ENCODE peak calls at places on chromosomes 6 and 20, in eight cellular contexts. R is neural progenitor cell, L is stromal cell of bone marrow, H is AG10803, A is HFFc6, B is SW 1271, G is GM04504, Z is astrocyte. J is an unnamed sample.
A peak's percentile ranks its signal among the peaks of the same experiment; 100 is the strongest.

GRCh38 chr6:150016324-150017185 is 8.8 kb downstream of the RAET1L start:
- DNase-seq in R (peak; percentile 74), L (peak; percentile 43), H (peak; percentile 67), A (peak; percentile 52), B (peak; percentile 55), G (peak; percentile 30), Z (peak; percentile 20), J (peak; percentile 43)

GRCh38 chr20:33744773-33745385 is 13.1 kb downstream of the ZNF341 start:
- DNase-seq in R (no peak), L (no peak), H (no peak), A (no peak), B (no peak), G (no peak), Z (no peak), J (no peak)

GRCh38 chr20:38109025-38109541 is 56.0 kb downstream of the TGM2 start:
- DNase-seq in R (no peak), L (no peak), H (peak; percentile 87), A (no peak), B (no peak), G (peak; percentile 28), Z (peak; percentile 52), J (no peak)

GRCh38 chr20:46264391-46265266 is 43.7 kb downstream of the CDH22 start:
- DNase-seq in R (no peak), L (no peak), H (no peak), A (no peak), B (no peak), G (no peak), Z (no peak), J (no peak)

GRCh38 chr6:130167655-130168054 is 55.1 kb downstream of the SAMD3 start:
- DNase-seq in R (no peak), L (no peak), H (peak; percentile 58), A (no peak), B (no peak), G (peak; percentile 5), Z (peak; percentile 34), J (no peak)

GRCh38 chr6:104959453-104959858 is 2.5 kb downstream of the LIN28B start:
- DNase-seq in R (no peak), L (no peak), H (no peak), A (no peak), B (no peak), G (no peak), Z (no peak), J (no peak)

GRCh38 chr6:41341580-41341979 is 6.2 kb downstream of the NCR2 start:
- DNase-seq in R (no peak), L (no peak), H (no peak), A (no peak), B (no peak), G (no peak), Z (no peak), J (no peak)

GRCh38 chr6:82072113-82072512 is 175.4 kb downstream of the IBTK start:
- DNase-seq in R (no peak), L (no peak), H (peak; percentile 51), A (no peak), B (no peak), G (no peak), Z (no peak), J (no peak)